ENCODE peak calls at places on chromosomes 12 and 14, in eight cellular contexts. X is body of pancreas; S is pancreas; T is cardiac muscle cell; P is hepatocyte; K is CD8-positive, alpha-beta T cell; D is colonic mucosa; N is lower lobe of right lung. V is an unnamed sample. For H3K4me1, the result is how much of the 10 kb centered on the place peaks cover.

GRCh38 chr14:33186656-33187055 is 248.0 kb downstream of the NPAS3 start:
- DNase-seq in K (no peak), D (no peak), T (no peak), X (no peak), N (no peak), P (no peak), S (no peak), V (no peak)

GRCh38 chr12:118694128-118694775 is 287.1 kb upstream of the SRRM4 start:
- DNase-seq in P (no peak), X (no peak), S (no peak), K (no peak), D (no peak), T (no peak), N (no peak), V (no peak)

GRCh38 chr12:49917788-49918173 is 14.1 kb upstream of the FAIM2 start:
- DNase-seq in T (no peak), D (no peak), X (no peak), K (no peak), N (no peak), P (no peak), S (no peak), V (peak)

GRCh38 chr14:65847065-65847847 is 434.7 kb downstream of the FUT8 start:
- DNase-seq in S (no peak), N (no peak), K (peak), D (peak), X (no peak), P (no peak), T (no peak), V (no peak)

GRCh38 chr12:103716517-103717196 is 124.4 kb downstream of the NT5DC3 start:
- DNase-seq in N (no peak), X (no peak), T (no peak), P (no peak), D (no peak), K (no peak), S (no peak), V (no peak)

GRCh38 chr12:51056242-51056641 is 8.1 kb downstream of the LETMD1 start:
- DNase-seq in N (peak), X (no peak), P (no peak), S (no peak), D (no peak), K (no peak), T (no peak), V (no peak)

GRCh38 chr12:79300199-79300568 is 390.6 kb downstream of the PAWR start:
- DNase-seq in T (no peak), S (no peak), N (no peak), X (no peak), P (peak), D (no peak), K (no peak), V (no peak)

GRCh38 chr14:93538411-93538810 is 107.7 kb downstream of the UNC79 start:
- DNase-seq in S (no peak), T (peak), X (no peak), K (no peak), N (no peak), D (no peak), P (no peak), V (peak)

GRCh38 chr12:67981236-67982164 is 7.7 kb upstream of the IFNG-AS1 start:
- DNase-seq in N (no peak), K (no peak), P (no peak), D (no peak), X (no peak), T (no peak), S (no peak), V (no peak)

GRCh38 chr12:129903956-129904769 is at the start of gene TMEM132D:
- DNase-seq in X (no peak), S (peak), K (no peak), N (no peak), P (peak), D (no peak), T (peak), V (peak)

GRCh38 chr14:104494483-104494882 is 85.1 kb upstream of the C14orf180 start:
- DNase-seq in P (no peak), X (no peak), S (no peak), K (no peak), T (no peak), N (no peak), D (no peak), V (no peak)

GRCh38 chr14:89616425-89617141 is 199.6 kb upstream of the FOXN3 start:
- DNase-seq in X (no peak), T (no peak), S (no peak), D (peak), P (peak), K (peak), N (no peak), V (no peak)

GRCh38 chr12:81170072-81170471 is 92.2 kb downstream of the ACSS3 start:
- DNase-seq in D (no peak), N (no peak), P (no peak), T (no peak), K (no peak), S (no peak), X (no peak), V (no peak)

GRCh38 chr12:78636253-78636855 is 228.2 kb upstream of the SYT1 start:
- DNase-seq in S (no peak), X (no peak), N (no peak), D (no peak), K (no peak), T (no peak), P (no peak), V (no peak)

GRCh38 chr14:50871914-50872732 is at the start of gene ABHD12B:
- DNase-seq in T (peak), K (no peak), S (no peak), P (no peak), N (no peak), D (no peak), X (no peak), V (no peak)

GRCh38 chr14:68137704-68138619 is 318.4 kb downstream of the RAD51B start:
- DNase-seq in K (no peak), N (no peak), T (peak), S (no peak), D (peak), X (peak), P (peak), V (peak)

GRCh38 chr14:101781240-101782061 is 19.9 kb downstream of the PPP2R5C start:
- DNase-seq in X (peak), K (peak), D (no peak), N (no peak), S (peak), P (no peak), T (peak), V (no peak)

GRCh38 chr14:54579606-54580005 is 12.7 kb downstream of the SAMD4A start:
- DNase-seq in D (no peak), N (no peak), S (no peak), P (peak), K (no peak), T (no peak), X (no peak), V (no peak)

GRCh38 chr12:86456241-86456640 is 200.1 kb upstream of the MGAT4C start:
- DNase-seq in K (no peak), N (no peak), D (no peak), P (no peak), S (no peak), X (no peak), T (no peak), V (no peak)

GRCh38 chr14:69268763-69269162 is 8.8 kb downstream of the GALNT16 start:
- DNase-seq in X (no peak), T (no peak), S (no peak), N (no peak), P (no peak), D (no peak), K (no peak), V (no peak)

GRCh38 chr12:25962932-25963525 is 4.5 kb downstream of the RASSF8 start:
- DNase-seq in P (no peak), X (no peak), T (no peak), S (no peak), N (no peak), D (no peak), K (no peak), V (no peak)

GRCh38 chr12:7219599-7220243 is 30.2 kb downstream of the PEX5 start:
- DNase-seq in S (no peak), T (peak), K (peak), D (peak), P (peak), N (peak), X (peak), V (peak)

GRCh38 chr14:99734406-99735051 is 50.4 kb downstream of the CYP46A1 start:
- DNase-seq in D (no peak), T (no peak), K (no peak), X (peak), S (peak), P (no peak), N (peak), V (peak)
- H3K27ac ChIP-seq in D (no peak), T (no peak), K (no peak), X (peak), S (no peak), P (no peak), N (peak), V (no peak)

DNA sequence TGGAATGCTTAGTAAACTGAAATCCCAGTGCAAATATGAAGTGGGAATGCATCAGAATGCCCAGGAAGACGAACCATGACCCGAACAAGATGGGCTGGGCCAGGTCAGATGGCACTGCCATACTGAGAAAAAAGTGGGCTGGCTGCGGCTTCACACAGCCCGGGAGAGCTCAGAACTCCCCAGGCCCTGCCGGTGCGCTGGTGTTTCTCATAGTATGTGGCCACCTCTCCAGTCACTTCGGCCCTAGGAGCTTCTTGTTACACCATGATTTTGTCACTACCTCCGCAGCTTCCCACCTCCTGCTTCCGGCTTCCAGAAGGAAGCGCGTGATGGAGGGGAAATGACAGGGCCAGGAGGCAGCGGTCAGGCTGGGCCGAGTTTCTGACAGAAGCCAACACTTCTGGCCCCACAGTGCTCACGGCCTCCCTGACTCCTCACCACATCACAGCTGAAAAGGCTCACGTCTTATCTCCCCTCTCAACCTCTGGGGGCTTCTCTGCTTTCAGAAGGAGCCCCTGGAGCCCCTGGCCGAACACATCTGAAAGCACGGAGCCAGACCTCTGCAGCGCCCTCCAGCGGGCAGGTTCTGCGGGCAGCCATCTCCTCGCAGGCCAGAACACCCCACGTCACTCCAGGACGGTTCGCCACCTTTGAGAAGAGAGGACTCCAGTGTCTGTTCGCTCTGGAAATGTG is 30.7 kb downstream of the DAD1 start:
- DNase-seq in X (no peak), D (no peak), K (peak), N (no peak), T (no peak), S (no peak), P (no peak), V (peak)
- TF ChIP-seq CTCF in X (no peak), D (no peak), K (peak), N (peak), T (peak), S (no peak), P (no peak), V (peak)

GRCh38 chr12:27616356-27617150 is 79.7 kb upstream of the REP15 start:
- DNase-seq in N (no peak), T (no peak), S (no peak), K (no peak), P (no peak), D (no peak), X (no peak), V (no peak)
- H3K4me1 ChIP-seq in N (under half), T (under half), S (under half), K (under half), P (under half), D (under half), X (under half), V (under half)

GRCh38 chr14:21097616-21098133 is 780 bp downstream of the ZNF219 start:
- DNase-seq in S (peak), K (peak), D (peak), T (peak), X (no peak), P (peak), N (peak), V (peak)
- H3K27ac ChIP-seq in S (peak), K (no peak), D (peak), T (peak), X (peak), P (peak), N (peak), V (no peak)

GRCh38 chr14:91669867-91670266 is 62.0 kb downstream of the CATSPERB start:
- DNase-seq in N (no peak), S (no peak), T (no peak), P (no peak), X (no peak), D (no peak), K (no peak), V (no peak)
- TF ChIP-seq CTCF in N (no peak), S (no peak), T (no peak), P (no peak), X (no peak), D (no peak), K (no peak), V (no peak)

GRCh38 chr14:71710001-71710400 is 222.2 kb upstream of the RGS6 start:
- DNase-seq in K (no peak), D (no peak), P (no peak), S (no peak), N (no peak), X (no peak), T (no peak), V (no peak)

GRCh38 chr14:71711131-71711530 is 221.1 kb upstream of the RGS6 start:
- DNase-seq in N (no peak), X (no peak), T (no peak), S (no peak), D (no peak), K (no peak), P (no peak), V (no peak)

GRCh38 chr14:71712478-71712877 is 219.8 kb upstream of the RGS6 start:
- DNase-seq in X (no peak), S (no peak), D (no peak), T (no peak), K (no peak), P (no peak), N (no peak), V (no peak)

GRCh38 chr14:71713061-71713850 is 219.0 kb upstream of the RGS6 start:
- DNase-seq in N (no peak), P (no peak), D (no peak), S (no peak), K (no peak), T (no peak), X (no peak), V (no peak)

GRCh38 chr14:71711619-71712018 is 220.6 kb upstream of the RGS6 start:
- DNase-seq in N (no peak), P (peak), X (no peak), S (no peak), K (no peak), D (no peak), T (no peak), V (no peak)
- H3K4me1 ChIP-seq in N (under half), P (under half), X (under half), S (under half), K (under half), D (under half), T (under half), V (under half)

GRCh38 chr14:94767321-94767878 is 2.5 kb downstream of the GSC start:
- DNase-seq in P (no peak), D (no peak), K (no peak), S (no peak), T (no peak), X (no peak), N (no peak), V (peak)

GRCh38 chr14:94761348-94761998 is 8.4 kb downstream of the GSC start:
- DNase-seq in N (no peak), K (no peak), X (no peak), T (peak), P (no peak), D (no peak), S (no peak), V (no peak)

GRCh38 chr14:94756310-94756709 is 13.6 kb downstream of the GSC start:
- DNase-seq in N (no peak), X (no peak), D (no peak), T (no peak), P (no peak), K (no peak), S (no peak), V (no peak)

GRCh38 chr14:94764573-94764972 is 5.3 kb downstream of the GSC start:
- DNase-seq in X (no peak), K (no peak), T (no peak), P (no peak), D (no peak), N (no peak), S (no peak), V (no peak)

GRCh38 chr14:94761999-94762377 is 7.9 kb downstream of the GSC start:
- DNase-seq in S (no peak), K (no peak), X (no peak), P (no peak), N (no peak), D (no peak), T (no peak), V (no peak)
- H3K27ac ChIP-seq in S (no peak), K (no peak), X (no peak), P (no peak), N (no peak), D (no peak), T (no peak), V (no peak)

GRCh38 chr12:55725556-55725955 is 3.3 kb downstream of the CD63 start:
- DNase-seq in X (no peak), T (no peak), S (no peak), P (no peak), N (no peak), K (no peak), D (no peak), V (no peak)

GRCh38 chr12:55723516-55724225 is 3.5 kb downstream of the RDH5 start:
- DNase-seq in X (no peak), D (no peak), N (no peak), S (no peak), T (no peak), K (no peak), P (no peak), V (peak)

GRCh38 chr12:55724226-55724939 is 4.2 kb downstream of the RDH5 start:
- DNase-seq in T (peak), D (peak), X (peak), P (peak), K (peak), S (peak), N (peak), V (peak)

GRCh38 chr12:55722948-55723347 is 2.8 kb downstream of the RDH5 start:
- DNase-seq in N (no peak), D (no peak), S (no peak), P (no peak), K (no peak), X (no peak), T (no peak), V (no peak)

DNA sequence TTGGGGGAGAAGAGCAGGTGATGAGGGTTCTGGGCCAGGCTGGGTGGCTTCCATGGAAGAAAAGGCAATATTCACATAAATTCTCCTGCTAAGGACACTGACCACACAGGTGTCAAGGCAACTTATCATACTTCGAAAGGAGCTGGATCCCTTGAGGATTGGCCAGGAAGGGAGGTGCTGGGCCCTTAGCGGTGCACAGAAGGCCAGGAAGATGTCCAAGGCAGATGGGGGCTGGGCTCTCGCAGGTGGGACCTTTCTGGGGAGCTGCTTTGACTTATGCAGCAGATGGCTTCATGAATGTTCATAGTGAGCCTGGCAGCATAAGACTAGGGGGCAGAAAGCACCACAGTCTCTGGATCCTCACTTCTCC is 3.9 kb downstream of the CD63 start:
- DNase-seq in K (no peak), X (no peak), T (no peak), D (no peak), N (no peak), P (no peak), S (no peak), V (no peak)
- TF ChIP-seq CTCF in K (peak), X (no peak), T (no peak), D (peak), N (no peak), P (no peak), S (peak), V (no peak)

DNA sequence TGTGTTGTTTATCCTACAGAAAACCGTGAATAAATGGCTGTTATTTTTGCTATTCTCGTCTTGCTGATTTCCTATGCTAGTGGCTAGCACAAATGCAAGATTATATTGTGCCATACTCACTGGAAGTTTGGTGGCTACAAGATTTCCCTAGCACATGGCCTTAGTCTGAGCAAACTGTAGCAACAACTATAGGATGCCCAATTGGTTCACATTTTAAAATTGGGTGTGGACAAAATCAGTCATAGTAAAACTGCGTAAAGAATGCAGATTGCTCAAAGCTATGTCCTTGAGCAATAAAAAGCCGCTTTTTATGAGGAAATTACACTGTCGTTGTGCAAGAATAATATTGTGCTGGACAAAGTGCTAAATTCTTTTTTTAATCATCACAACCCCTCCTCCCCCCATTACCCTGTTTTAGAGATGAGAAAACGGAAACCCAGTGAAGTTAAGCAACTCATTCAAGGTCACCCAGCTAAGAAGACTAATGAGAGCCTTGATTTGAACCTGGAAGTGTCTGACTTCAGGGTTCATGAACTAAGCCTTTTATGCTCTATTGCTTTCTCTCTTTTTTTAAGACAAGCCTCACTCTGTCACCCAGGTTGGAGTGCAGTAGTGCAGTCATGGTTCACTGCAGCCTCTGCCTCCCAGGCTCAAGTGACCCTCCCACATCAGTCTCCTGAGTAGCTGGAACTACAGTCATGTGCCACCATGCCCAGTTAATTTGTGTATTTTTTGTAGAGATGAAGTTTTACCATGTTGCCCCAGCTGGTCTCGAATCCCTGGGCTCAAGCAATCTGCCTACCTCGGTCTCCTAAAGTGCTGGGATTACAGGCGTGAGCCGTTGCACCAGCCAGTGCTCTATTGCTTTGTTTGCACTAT is 73.6 kb downstream of the SRGAP1 start:
- DNase-seq in N (no peak), S (no peak), P (peak), D (peak), T (no peak), K (no peak), X (no peak), V (no peak)
- H3K4me1 ChIP-seq in N (under half), S (under half), P (under half), D (under half), T (under half), K (under half), X (half or more), V (under half)

V was measured in H9.